ENCODE peak calls at places on chromosomes 11 and 22, in five cellular contexts. K is stimulated activated naive CD8-positive, alpha-beta T cell treated with anti-CD3 and anti-CD28 coated beads, Interleukin-15, Interleukin-2, amounts not matched to agents 100 U/mL and 50 U/mL, for 24 hours; F is posterior vena cava; N is Calu3; Q is foreskin fibroblast. M is an unnamed sample.
A peak's percentile ranks its signal among the peaks of the same experiment; 100 is the strongest.

GRCh38 chr11:76783294-76783900 is at the start of gene TSKU:
- DNase-seq in F (no peak), Q (no peak), N (no peak), K (peak; percentile 30), M (no peak)

GRCh38 chr22:44399196-44399837 is 86.6 kb upstream of the SHISAL1 start:
- DNase-seq in N (no peak), F (peak; percentile 28), Q (no peak), K (no peak), M (no peak)

GRCh38 chr11:73978576-73979086 is 4.0 kb downstream of the UCP2 start:
- DNase-seq in Q (peak; percentile 45), N (no peak), K (no peak), F (peak; percentile 18), M (no peak)

GRCh38 chr22:33210129-33210784 is 152.1 kb upstream of the SYN3 start:
- DNase-seq in Q (peak; percentile 34), F (no peak), K (peak; percentile 24), N (peak; percentile 51), M (peak; percentile 1)

GRCh38 chr11:64445651-64446050 is 86.7 kb downstream of the RPS6KA4 start:
- DNase-seq in F (no peak), Q (no peak), N (no peak), K (no peak), M (no peak)

GRCh38 chr11:112024178-112024777 is 930 bp upstream of the DLAT start:
- DNase-seq in K (peak; percentile 12), N (no peak), F (no peak), Q (no peak), M (no peak)

GRCh38 chr22:32396746-32397145 is 15.3 kb downstream of the RTCB start:
- DNase-seq in N (no peak), F (no peak), Q (peak; percentile 84), K (no peak), M (no peak)

GRCh38 chr22:45341503-45341902 is 31.8 kb downstream of the FAM118A start:
- DNase-seq in K (peak; percentile 64), N (no peak), F (no peak), Q (no peak), M (no peak)

GRCh38 chr11:28366549-28367341 is 258.6 kb downstream of the METTL15 start:
- DNase-seq in F (no peak), N (no peak), K (no peak), Q (peak; percentile 9), M (peak; percentile 32)

GRCh38 chr22:24284747-24285203 is 14.1 kb downstream of the SPECC1L start:
- DNase-seq in N (no peak), F (no peak), K (no peak), Q (peak; percentile 64), M (peak; percentile 26)

GRCh38 chr22:38549106-38549884 is 20.7 kb downstream of the DMC1 start:
- DNase-seq in Q (no peak), K (no peak), F (no peak), N (peak; percentile 42), M (no peak)

GRCh38 chr11:64864473-64865285 is 13.7 kb downstream of the EHD1 start:
- DNase-seq in Q (peak; percentile 98), F (peak; percentile 95), K (peak; percentile 79), N (no peak), M (peak; percentile 96)

GRCh38 chr22:49298834-49299750 is 528.6 kb downstream of the BRD1 start:
- DNase-seq in N (no peak), K (no peak), Q (no peak), F (peak; percentile 71), M (no peak)

GRCh38 chr11:118892515-118892914 is 8.8 kb downstream of the CXCR5 start:
- DNase-seq in N (no peak), F (no peak), K (no peak), Q (no peak), M (no peak)

GRCh38 chr11:47786373-47786772 is 19.2 kb upstream of the FNBP4 start:
- DNase-seq in Q (peak; percentile 21), N (no peak), K (no peak), F (no peak), M (no peak)

GRCh38 chr11:74220376-74220775 is 49.3 kb downstream of the PPME1 start:
- DNase-seq in F (no peak), Q (no peak), K (no peak), N (no peak), M (no peak)

GRCh38 chr11:126695293-126695692 is 305.3 kb downstream of the KIRREL3 start:
- DNase-seq in K (no peak), Q (no peak), N (no peak), F (no peak), M (no peak)

GRCh38 chr22:35539910-35540599 is 576 bp upstream of the RASD2 start:
- DNase-seq in Q (peak; percentile 70), F (no peak), N (peak; percentile 73), K (peak; percentile 83), M (peak; percentile 25)

GRCh38 chr22:42645938-42646568 is 3.1 kb downstream of the CYB5R3 start:
- DNase-seq in N (no peak), K (no peak), Q (no peak), F (no peak), M (no peak)

GRCh38 chr11:94103476-94103875 is 25.2 kb upstream of the PANX1 start:
- DNase-seq in F (no peak), K (no peak), N (no peak), Q (no peak), M (no peak)

GRCh38 chr22:29816539-29816938 is 21.5 kb downstream of the ASCC2 start:
- DNase-seq in K (no peak), Q (peak; percentile 24), F (no peak), N (no peak), M (no peak)

GRCh38 chr11:46616551-46617450 is at the start of gene HARBI1:
- DNase-seq in Q (peak; percentile 96), N (peak; percentile 93), K (peak; percentile 95), F (peak; percentile 96), M (peak; percentile 84)

GRCh38 chr22:46414704-46415103 is 79.2 kb downstream of the TRMU start:
- DNase-seq in K (no peak), F (no peak), Q (no peak), N (no peak), M (no peak)

GRCh38 chr22:37187891-37188761 is at the start of gene C1QTNF6:
- DNase-seq in F (peak; percentile 79), K (no peak), Q (peak; percentile 67), N (peak; percentile 39), M (peak; percentile 30)

GRCh38 chr22:30607939-30608338 is 965 bp downstream of the TCN2 start:
- DNase-seq in F (no peak), K (no peak), N (no peak), Q (no peak), M (no peak)

GRCh38 chr11:567629-568258 is 7.0 kb downstream of the RASSF7 start:
- DNase-seq in K (no peak), F (no peak), N (no peak), Q (no peak), M (no peak)

GRCh38 chr11:71447791-71448256 is 369 bp downstream of the DHCR7 start:
- DNase-seq in Q (no peak), N (peak; percentile 46), K (peak; percentile 51), F (no peak), M (peak; percentile 9)

GRCh38 chr22:43501951-43502874 is 90.4 kb downstream of the MPPED1 start:
- DNase-seq in N (no peak), F (peak; percentile 67), K (no peak), Q (no peak), M (no peak)

GRCh38 chr11:19121646-19122045 is 4.7 kb downstream of the ZDHHC13 start:
- DNase-seq in F (no peak), Q (peak; percentile 8), K (no peak), N (no peak), M (peak; percentile 28)

GRCh38 chr11:86940122-86940777 is 14.9 kb downstream of the FZD4 start:
- DNase-seq in N (no peak), K (no peak), Q (peak; percentile 70), F (peak; percentile 82), M (peak; percentile 67)

GRCh38 chr11:93936416-93936815 is 84.7 kb upstream of the HEPHL1 start:
- DNase-seq in Q (peak; percentile 10), K (no peak), N (no peak), F (no peak), M (no peak)

GRCh38 chr11:32852142-32852541 is 22.4 kb downstream of the PRRG4 start:
- DNase-seq in Q (peak; percentile 15), F (no peak), N (no peak), K (no peak), M (peak; percentile 64)